ENCODE peak calls at places on chromosomes 6 and 20, in nine cellular contexts. One of them, this sample, is unnamed.

GRCh38 chr6:42387336-42387735 is 64.4 kb downstream of the TRERF1 start:
- DNase-seq in cardiac muscle cell: no peak
- DNase-seq in GM12878: no peak
- DNase-seq in coronary artery: no peak
- DNase-seq in dorsolateral prefrontal cortex: no peak
- DNase-seq in IMR-90: no peak
- DNase-seq in RWPE1: no peak
- DNase-seq in ovary: no peak
- DNase-seq in neural progenitor cell: no peak
- DNase-seq in this sample: no peak

GRCh38 chr20:10131612-10132345 is 86.9 kb upstream of the SNAP25 start:
- DNase-seq in GM12878: no peak
- DNase-seq in neural progenitor cell: peak
- DNase-seq in IMR-90: peak
- DNase-seq in ovary: peak
- DNase-seq in RWPE1: no peak
- DNase-seq in dorsolateral prefrontal cortex: peak
- DNase-seq in coronary artery: no peak
- DNase-seq in cardiac muscle cell: peak
- DNase-seq in this sample: no peak

GRCh38 chr20:61297981-61298380 is 45.9 kb downstream of the CDH4 start:
- DNase-seq in RWPE1: peak
- DNase-seq in GM12878: no peak
- DNase-seq in IMR-90: peak
- DNase-seq in dorsolateral prefrontal cortex: no peak
- DNase-seq in neural progenitor cell: no peak
- DNase-seq in coronary artery: no peak
- DNase-seq in cardiac muscle cell: peak
- DNase-seq in ovary: no peak
- DNase-seq in this sample: no peak

GRCh38 chr6:45822269-45822812 is 193.3 kb downstream of the CLIC5 start:
- DNase-seq in cardiac muscle cell: no peak
- DNase-seq in ovary: no peak
- DNase-seq in IMR-90: no peak
- DNase-seq in GM12878: no peak
- DNase-seq in coronary artery: no peak
- DNase-seq in dorsolateral prefrontal cortex: no peak
- DNase-seq in neural progenitor cell: no peak
- DNase-seq in RWPE1: no peak
- DNase-seq in this sample: no peak

GRCh38 chr20:59680148-59680650 is 75.9 kb downstream of the PHACTR3 start:
- DNase-seq in IMR-90: no peak
- DNase-seq in neural progenitor cell: no peak
- DNase-seq in GM12878: no peak
- DNase-seq in dorsolateral prefrontal cortex: no peak
- DNase-seq in ovary: no peak
- DNase-seq in coronary artery: peak
- DNase-seq in RWPE1: no peak
- DNase-seq in cardiac muscle cell: no peak
- DNase-seq in this sample: no peak

GRCh38 chr6:67790569-67790968 is 844.5 kb upstream of the ADGRB3 start:
- DNase-seq in cardiac muscle cell: no peak
- DNase-seq in IMR-90: no peak
- DNase-seq in GM12878: no peak
- DNase-seq in dorsolateral prefrontal cortex: no peak
- DNase-seq in coronary artery: no peak
- DNase-seq in neural progenitor cell: no peak
- DNase-seq in RWPE1: no peak
- DNase-seq in ovary: no peak
- DNase-seq in this sample: no peak

GRCh38 chr6:38141045-38141444 is 321.5 kb downstream of the ZFAND3 start:
- DNase-seq in dorsolateral prefrontal cortex: no peak
- DNase-seq in IMR-90: no peak
- DNase-seq in coronary artery: no peak
- DNase-seq in GM12878: no peak
- DNase-seq in cardiac muscle cell: no peak
- DNase-seq in RWPE1: no peak
- DNase-seq in ovary: no peak
- DNase-seq in neural progenitor cell: no peak
- DNase-seq in this sample: no peak

GRCh38 chr6:142786476-142786875 is 158.5 kb downstream of the HIVEP2 start:
- DNase-seq in dorsolateral prefrontal cortex: no peak
- DNase-seq in coronary artery: no peak
- DNase-seq in RWPE1: no peak
- DNase-seq in neural progenitor cell: no peak
- DNase-seq in IMR-90: peak
- DNase-seq in cardiac muscle cell: peak
- DNase-seq in ovary: no peak
- DNase-seq in GM12878: no peak
- DNase-seq in this sample: no peak

GRCh38 chr6:148021135-148021534 is 321.5 kb upstream of the SASH1 start:
- DNase-seq in neural progenitor cell: no peak
- DNase-seq in RWPE1: no peak
- DNase-seq in coronary artery: no peak
- DNase-seq in dorsolateral prefrontal cortex: no peak
- DNase-seq in GM12878: no peak
- DNase-seq in IMR-90: no peak
- DNase-seq in cardiac muscle cell: no peak
- DNase-seq in ovary: no peak
- DNase-seq in this sample: no peak

GRCh38 chr20:11654766-11655165 is 262.9 kb upstream of the BTBD3 start:
- DNase-seq in neural progenitor cell: no peak
- DNase-seq in GM12878: no peak
- DNase-seq in dorsolateral prefrontal cortex: no peak
- DNase-seq in ovary: no peak
- DNase-seq in coronary artery: no peak
- DNase-seq in cardiac muscle cell: no peak
- DNase-seq in RWPE1: no peak
- DNase-seq in IMR-90: no peak
- DNase-seq in this sample: no peak

GRCh38 chr20:62496525-62497218 is 20.9 kb upstream of the GATA5 start:
- DNase-seq in dorsolateral prefrontal cortex: no peak
- DNase-seq in coronary artery: no peak
- DNase-seq in GM12878: no peak
- DNase-seq in cardiac muscle cell: no peak
- DNase-seq in RWPE1: peak
- DNase-seq in neural progenitor cell: peak
- DNase-seq in IMR-90: no peak
- DNase-seq in ovary: no peak
- DNase-seq in this sample: no peak
- TF ChIP-seq CTCF in dorsolateral prefrontal cortex: peak
- TF ChIP-seq CTCF in coronary artery: peak
- TF ChIP-seq CTCF in GM12878: peak
- TF ChIP-seq CTCF in cardiac muscle cell: peak
- TF ChIP-seq CTCF in RWPE1: peak
- TF ChIP-seq CTCF in neural progenitor cell: peak
- TF ChIP-seq CTCF in IMR-90: peak
- TF ChIP-seq CTCF in ovary: peak
- TF ChIP-seq CTCF in this sample: no peak

GRCh38 chr20:46705378-46705729 is 4.1 kb upstream of the SLC2A10 start:
- DNase-seq in GM12878: no peak
- DNase-seq in RWPE1: no peak
- DNase-seq in dorsolateral prefrontal cortex: no peak
- DNase-seq in cardiac muscle cell: no peak
- DNase-seq in IMR-90: peak
- DNase-seq in neural progenitor cell: no peak
- DNase-seq in coronary artery: no peak
- DNase-seq in ovary: no peak
- DNase-seq in this sample: no peak
- H3K27ac ChIP-seq in GM12878: no peak
- H3K27ac ChIP-seq in RWPE1: no peak
- H3K27ac ChIP-seq in dorsolateral prefrontal cortex: no peak
- H3K27ac ChIP-seq in cardiac muscle cell: no peak
- H3K27ac ChIP-seq in IMR-90: peak
- H3K27ac ChIP-seq in neural progenitor cell: no peak
- H3K27ac ChIP-seq in coronary artery: peak
- H3K27ac ChIP-seq in ovary: no peak
- H3K27ac ChIP-seq in this sample: no peak

GRCh38 chr6:1892716-1893115 is 283.0 kb downstream of the FOXC1 start:
- DNase-seq in coronary artery: no peak
- DNase-seq in ovary: no peak
- DNase-seq in IMR-90: no peak
- DNase-seq in dorsolateral prefrontal cortex: no peak
- DNase-seq in GM12878: no peak
- DNase-seq in cardiac muscle cell: no peak
- DNase-seq in neural progenitor cell: no peak
- DNase-seq in RWPE1: no peak
- DNase-seq in this sample: no peak

GRCh38 chr6:1894954-1895353 is 285.2 kb downstream of the FOXC1 start:
- DNase-seq in dorsolateral prefrontal cortex: no peak
- DNase-seq in neural progenitor cell: no peak
- DNase-seq in cardiac muscle cell: no peak
- DNase-seq in IMR-90: no peak
- DNase-seq in RWPE1: peak
- DNase-seq in ovary: no peak
- DNase-seq in coronary artery: no peak
- DNase-seq in GM12878: no peak
- DNase-seq in this sample: no peak

GRCh38 chr6:1895721-1896120 is 286.0 kb downstream of the FOXC1 start:
- DNase-seq in coronary artery: no peak
- DNase-seq in dorsolateral prefrontal cortex: no peak
- DNase-seq in RWPE1: no peak
- DNase-seq in cardiac muscle cell: no peak
- DNase-seq in neural progenitor cell: no peak
- DNase-seq in IMR-90: peak
- DNase-seq in ovary: no peak
- DNase-seq in GM12878: no peak
- DNase-seq in this sample: no peak

GRCh38 chr6:1890987-1891386 is 281.3 kb downstream of the FOXC1 start:
- DNase-seq in dorsolateral prefrontal cortex: no peak
- DNase-seq in RWPE1: no peak
- DNase-seq in neural progenitor cell: no peak
- DNase-seq in ovary: no peak
- DNase-seq in GM12878: no peak
- DNase-seq in coronary artery: no peak
- DNase-seq in IMR-90: no peak
- DNase-seq in cardiac muscle cell: no peak
- DNase-seq in this sample: no peak

GRCh38 chr6:1893470-1894130 is 283.9 kb downstream of the FOXC1 start:
- DNase-seq in GM12878: no peak
- DNase-seq in neural progenitor cell: peak
- DNase-seq in dorsolateral prefrontal cortex: no peak
- DNase-seq in ovary: no peak
- DNase-seq in IMR-90: no peak
- DNase-seq in coronary artery: no peak
- DNase-seq in cardiac muscle cell: peak
- DNase-seq in RWPE1: no peak
- DNase-seq in this sample: no peak
- TF ChIP-seq CTCF in GM12878: no peak
- TF ChIP-seq CTCF in neural progenitor cell: peak
- TF ChIP-seq CTCF in dorsolateral prefrontal cortex: no peak
- TF ChIP-seq CTCF in ovary: no peak
- TF ChIP-seq CTCF in IMR-90: peak
- TF ChIP-seq CTCF in coronary artery: no peak
- TF ChIP-seq CTCF in cardiac muscle cell: peak
- TF ChIP-seq CTCF in RWPE1: no peak
- TF ChIP-seq CTCF in this sample: no peak

GRCh38 chr6:122569372-122569771 is 40.8 kb upstream of the PKIB start:
- DNase-seq in GM12878: no peak
- DNase-seq in neural progenitor cell: no peak
- DNase-seq in dorsolateral prefrontal cortex: no peak
- DNase-seq in RWPE1: no peak
- DNase-seq in coronary artery: no peak
- DNase-seq in IMR-90: peak
- DNase-seq in cardiac muscle cell: no peak
- DNase-seq in ovary: no peak
- DNase-seq in this sample: no peak
- H3K27ac ChIP-seq in GM12878: no peak
- H3K27ac ChIP-seq in neural progenitor cell: no peak
- H3K27ac ChIP-seq in dorsolateral prefrontal cortex: no peak
- H3K27ac ChIP-seq in RWPE1: no peak
- H3K27ac ChIP-seq in coronary artery: no peak
- H3K27ac ChIP-seq in IMR-90: no peak
- H3K27ac ChIP-seq in cardiac muscle cell: no peak
- H3K27ac ChIP-seq in ovary: no peak
- H3K27ac ChIP-seq in this sample: no peak

DNA sequence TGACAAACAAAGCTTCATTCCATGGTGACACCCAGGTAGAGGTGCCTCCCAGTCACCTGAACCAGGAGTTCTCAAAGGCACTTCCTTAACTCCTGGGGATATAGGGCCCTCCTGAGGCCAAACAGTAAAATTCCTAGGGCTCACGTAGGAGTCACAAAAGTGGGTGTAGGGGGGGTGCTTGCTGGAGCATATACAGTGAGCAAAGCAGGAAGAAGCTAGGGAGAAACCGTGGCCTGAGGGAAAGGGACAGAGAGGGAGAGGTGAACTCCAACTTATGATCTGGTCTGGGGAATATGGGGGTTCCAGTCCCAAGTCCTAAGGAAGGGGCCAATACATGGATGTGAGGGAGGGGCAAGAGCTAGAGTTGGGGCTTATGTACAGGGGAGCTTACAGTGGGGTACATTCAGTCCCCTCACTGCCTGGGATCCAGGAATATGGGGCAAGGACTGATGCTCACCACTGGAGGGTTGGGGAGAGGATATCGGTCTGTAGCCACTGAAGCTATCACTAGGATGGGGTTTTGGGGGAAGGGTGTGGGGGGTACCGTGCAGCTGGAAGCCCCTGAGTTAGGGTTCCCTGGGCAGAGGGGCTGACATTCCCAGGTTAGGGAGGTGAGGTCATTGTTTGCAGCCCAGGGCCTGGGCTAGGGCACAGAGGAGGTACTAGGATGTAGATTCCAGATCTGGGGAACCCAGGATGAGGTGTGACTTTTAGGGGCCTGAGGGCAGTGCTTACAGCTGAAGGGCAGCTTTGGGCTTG is 950 bp downstream of the PEDS1 start:
- DNase-seq in IMR-90: no peak
- DNase-seq in ovary: no peak
- DNase-seq in GM12878: no peak
- DNase-seq in RWPE1: peak
- DNase-seq in cardiac muscle cell: no peak
- DNase-seq in neural progenitor cell: no peak
- DNase-seq in coronary artery: no peak
- DNase-seq in dorsolateral prefrontal cortex: no peak
- DNase-seq in this sample: no peak
- TF ChIP-seq CTCF in IMR-90: no peak
- TF ChIP-seq CTCF in ovary: no peak
- TF ChIP-seq CTCF in GM12878: no peak
- TF ChIP-seq CTCF in RWPE1: no peak
- TF ChIP-seq CTCF in cardiac muscle cell: no peak
- TF ChIP-seq CTCF in neural progenitor cell: peak
- TF ChIP-seq CTCF in coronary artery: no peak
- TF ChIP-seq CTCF in dorsolateral prefrontal cortex: no peak
- TF ChIP-seq CTCF in this sample: no peak

DNA sequence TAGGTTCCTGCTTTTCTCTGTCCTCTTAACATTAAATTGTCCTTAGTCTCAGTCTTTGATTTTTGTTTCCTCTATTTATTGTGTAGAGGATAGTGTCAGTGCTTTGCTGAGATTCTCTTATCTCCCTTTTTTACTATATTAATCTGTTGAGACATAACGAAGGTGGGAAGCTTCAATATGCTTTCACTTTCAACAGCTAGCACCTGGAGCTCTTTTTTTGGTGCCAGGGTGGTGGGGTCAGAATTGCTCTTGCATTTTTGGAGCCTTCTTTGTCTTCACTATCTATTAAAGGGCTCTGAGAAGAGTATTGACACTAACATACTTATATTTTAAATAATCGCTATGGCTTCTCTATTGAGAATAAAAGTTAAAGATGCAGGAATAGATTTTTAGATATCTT is 97.1 kb upstream of the EPHA7 start:
- DNase-seq in IMR-90: no peak
- DNase-seq in coronary artery: no peak
- DNase-seq in RWPE1: no peak
- DNase-seq in dorsolateral prefrontal cortex: no peak
- DNase-seq in ovary: no peak
- DNase-seq in GM12878: no peak
- DNase-seq in cardiac muscle cell: no peak
- DNase-seq in neural progenitor cell: no peak
- DNase-seq in this sample: no peak
- H3K27ac ChIP-seq in IMR-90: no peak
- H3K27ac ChIP-seq in coronary artery: no peak
- H3K27ac ChIP-seq in RWPE1: no peak
- H3K27ac ChIP-seq in dorsolateral prefrontal cortex: no peak
- H3K27ac ChIP-seq in ovary: no peak
- H3K27ac ChIP-seq in GM12878: no peak
- H3K27ac ChIP-seq in cardiac muscle cell: no peak
- H3K27ac ChIP-seq in neural progenitor cell: no peak
- H3K27ac ChIP-seq in this sample: no peak

This sample was measured in lung.